ENCODE peak calls at places on chromosomes 4 and X, in ten cellular contexts. One of them, this sample, is unnamed.

GRCh38 chrX:8237718-8238117 is 66.7 kb upstream of the VCX2 start:
- DNase-seq in fibroblast of pulmonary artery: no peak
- DNase-seq in mammary epithelial cell: no peak
- DNase-seq in astrocyte: no peak
- DNase-seq in left ventricle myocardium inferior: no peak
- DNase-seq in IMR-90: no peak
- DNase-seq in heart left ventricle: no peak
- DNase-seq in HFF-Myc: no peak
- DNase-seq in transverse colon: no peak
- DNase-seq in AG04450: no peak
- DNase-seq in this sample: no peak

GRCh38 chr4:38060829-38061431 is 100.7 kb downstream of the PTTG2 start:
- DNase-seq in HFF-Myc: no peak
- DNase-seq in heart left ventricle: no peak
- DNase-seq in IMR-90: peak; percentile 62
- DNase-seq in fibroblast of pulmonary artery: peak; percentile 74
- DNase-seq in mammary epithelial cell: no peak
- DNase-seq in transverse colon: no peak
- DNase-seq in left ventricle myocardium inferior: no peak
- DNase-seq in astrocyte: peak; percentile 53
- DNase-seq in AG04450: no peak
- DNase-seq in this sample: no peak

GRCh38 chr4:9825049-9825448 is 43.6 kb downstream of the DRD5 start:
- DNase-seq in IMR-90: no peak
- DNase-seq in heart left ventricle: no peak
- DNase-seq in astrocyte: no peak
- DNase-seq in mammary epithelial cell: no peak
- DNase-seq in transverse colon: no peak
- DNase-seq in fibroblast of pulmonary artery: no peak
- DNase-seq in left ventricle myocardium inferior: no peak
- DNase-seq in HFF-Myc: no peak
- DNase-seq in AG04450: no peak
- DNase-seq in this sample: no peak

GRCh38 chr4:141642068-141642467 is 5.7 kb downstream of the IL15 start:
- DNase-seq in AG04450: no peak
- DNase-seq in transverse colon: no peak
- DNase-seq in astrocyte: no peak
- DNase-seq in left ventricle myocardium inferior: no peak
- DNase-seq in mammary epithelial cell: no peak
- DNase-seq in heart left ventricle: no peak
- DNase-seq in fibroblast of pulmonary artery: no peak
- DNase-seq in HFF-Myc: no peak
- DNase-seq in IMR-90: no peak
- DNase-seq in this sample: no peak

GRCh38 chr4:37928896-37929537 is 31.2 kb upstream of the PTTG2 start:
- DNase-seq in transverse colon: no peak
- DNase-seq in fibroblast of pulmonary artery: no peak
- DNase-seq in astrocyte: peak; percentile 36
- DNase-seq in HFF-Myc: no peak
- DNase-seq in IMR-90: no peak
- DNase-seq in AG04450: no peak
- DNase-seq in left ventricle myocardium inferior: no peak
- DNase-seq in mammary epithelial cell: no peak
- DNase-seq in heart left ventricle: no peak
- DNase-seq in this sample: no peak

GRCh38 chr4:96913437-96914075 is 1073.7 kb downstream of the PDHA2 start:
- DNase-seq in heart left ventricle: no peak
- DNase-seq in IMR-90: no peak
- DNase-seq in AG04450: no peak
- DNase-seq in mammary epithelial cell: no peak
- DNase-seq in transverse colon: no peak
- DNase-seq in fibroblast of pulmonary artery: peak; percentile 13
- DNase-seq in HFF-Myc: no peak
- DNase-seq in astrocyte: peak; percentile 36
- DNase-seq in left ventricle myocardium inferior: no peak
- DNase-seq in this sample: no peak

GRCh38 chr4:81470456-81471327 is 1.0 kb downstream of the RASGEF1B start:
- DNase-seq in AG04450: no peak
- DNase-seq in transverse colon: peak; percentile 64
- DNase-seq in astrocyte: no peak
- DNase-seq in fibroblast of pulmonary artery: peak; percentile 36
- DNase-seq in IMR-90: no peak
- DNase-seq in left ventricle myocardium inferior: peak; percentile 48
- DNase-seq in mammary epithelial cell: peak; percentile 36
- DNase-seq in heart left ventricle: peak; percentile 70
- DNase-seq in HFF-Myc: no peak
- DNase-seq in this sample: no peak

GRCh38 chr4:26525136-26525535 is 34.9 kb upstream of the CCKAR start:
- DNase-seq in mammary epithelial cell: peak; percentile 25
- DNase-seq in heart left ventricle: no peak
- DNase-seq in fibroblast of pulmonary artery: peak; percentile 17
- DNase-seq in AG04450: peak; percentile 36
- DNase-seq in transverse colon: no peak
- DNase-seq in HFF-Myc: no peak
- DNase-seq in IMR-90: peak; percentile 77
- DNase-seq in astrocyte: peak; percentile 79
- DNase-seq in left ventricle myocardium inferior: no peak
- DNase-seq in this sample: peak; percentile 31

GRCh38 chrX:11296051-11296450 is 2.8 kb downstream of the AMELX start:
- DNase-seq in left ventricle myocardium inferior: no peak
- DNase-seq in fibroblast of pulmonary artery: no peak
- DNase-seq in heart left ventricle: no peak
- DNase-seq in HFF-Myc: no peak
- DNase-seq in IMR-90: no peak
- DNase-seq in astrocyte: no peak
- DNase-seq in mammary epithelial cell: no peak
- DNase-seq in transverse colon: no peak
- DNase-seq in AG04450: no peak
- DNase-seq in this sample: no peak

GRCh38 chr4:627347-627746 is 2.0 kb downstream of the PDE6B start:
- DNase-seq in IMR-90: no peak
- DNase-seq in heart left ventricle: no peak
- DNase-seq in left ventricle myocardium inferior: peak; percentile 2
- DNase-seq in fibroblast of pulmonary artery: no peak
- DNase-seq in astrocyte: no peak
- DNase-seq in transverse colon: no peak
- DNase-seq in mammary epithelial cell: no peak
- DNase-seq in AG04450: no peak
- DNase-seq in HFF-Myc: no peak
- DNase-seq in this sample: no peak

GRCh38 chr4:623914-624626 is 1.3 kb upstream of the PDE6B start:
- DNase-seq in transverse colon: no peak
- DNase-seq in left ventricle myocardium inferior: no peak
- DNase-seq in fibroblast of pulmonary artery: no peak
- DNase-seq in astrocyte: no peak
- DNase-seq in HFF-Myc: no peak
- DNase-seq in IMR-90: no peak
- DNase-seq in AG04450: no peak
- DNase-seq in heart left ventricle: no peak
- DNase-seq in mammary epithelial cell: no peak
- DNase-seq in this sample: no peak

GRCh38 chr4:624705-625590 is at the start of gene PDE6B:
- DNase-seq in mammary epithelial cell: no peak
- DNase-seq in fibroblast of pulmonary artery: no peak
- DNase-seq in left ventricle myocardium inferior: no peak
- DNase-seq in HFF-Myc: no peak
- DNase-seq in astrocyte: no peak
- DNase-seq in IMR-90: no peak
- DNase-seq in transverse colon: no peak
- DNase-seq in heart left ventricle: no peak
- DNase-seq in AG04450: no peak
- DNase-seq in this sample: no peak

GRCh38 chr4:626201-627091 is 1.1 kb downstream of the PDE6B start:
- DNase-seq in IMR-90: no peak
- DNase-seq in fibroblast of pulmonary artery: no peak
- DNase-seq in left ventricle myocardium inferior: peak; percentile 3
- DNase-seq in AG04450: no peak
- DNase-seq in HFF-Myc: no peak
- DNase-seq in transverse colon: no peak
- DNase-seq in heart left ventricle: no peak
- DNase-seq in astrocyte: no peak
- DNase-seq in mammary epithelial cell: no peak
- DNase-seq in this sample: no peak

GRCh38 chr4:625631-626031 is 258 bp downstream of the PDE6B start:
- DNase-seq in AG04450: no peak
- DNase-seq in transverse colon: no peak
- DNase-seq in HFF-Myc: no peak
- DNase-seq in mammary epithelial cell: no peak
- DNase-seq in astrocyte: no peak
- DNase-seq in IMR-90: no peak
- DNase-seq in fibroblast of pulmonary artery: no peak
- DNase-seq in heart left ventricle: no peak
- DNase-seq in left ventricle myocardium inferior: peak; percentile 12
- DNase-seq in this sample: no peak
- H3K4me3 ChIP-seq in AG04450: no peak overlapping the region
- H3K4me3 ChIP-seq in transverse colon: no peak overlapping the region
- H3K4me3 ChIP-seq in HFF-Myc: no peak overlapping the region
- H3K4me3 ChIP-seq in mammary epithelial cell: no peak overlapping the region
- H3K4me3 ChIP-seq in astrocyte: no peak overlapping the region
- H3K4me3 ChIP-seq in IMR-90: no peak overlapping the region
- H3K4me3 ChIP-seq in fibroblast of pulmonary artery: no peak overlapping the region
- H3K4me3 ChIP-seq in heart left ventricle: no peak overlapping the region
- H3K4me3 ChIP-seq in left ventricle myocardium inferior: no peak overlapping the region
- H3K4me3 ChIP-seq in this sample: no peak overlapping the region

GRCh38 chr4:40506066-40506465 is 123.6 kb downstream of the RBM47 start:
- DNase-seq in fibroblast of pulmonary artery: no peak
- DNase-seq in IMR-90: no peak
- DNase-seq in mammary epithelial cell: no peak
- DNase-seq in heart left ventricle: no peak
- DNase-seq in left ventricle myocardium inferior: no peak
- DNase-seq in AG04450: no peak
- DNase-seq in HFF-Myc: no peak
- DNase-seq in transverse colon: no peak
- DNase-seq in astrocyte: no peak
- DNase-seq in this sample: no peak

GRCh38 chr4:40511017-40511614 is 118.5 kb downstream of the RBM47 start:
- DNase-seq in AG04450: no peak
- DNase-seq in astrocyte: no peak
- DNase-seq in heart left ventricle: no peak
- DNase-seq in mammary epithelial cell: no peak
- DNase-seq in HFF-Myc: no peak
- DNase-seq in fibroblast of pulmonary artery: no peak
- DNase-seq in transverse colon: no peak
- DNase-seq in IMR-90: no peak
- DNase-seq in left ventricle myocardium inferior: no peak
- DNase-seq in this sample: no peak

GRCh38 chr4:40506492-40506891 is 123.2 kb downstream of the RBM47 start:
- DNase-seq in HFF-Myc: no peak
- DNase-seq in transverse colon: no peak
- DNase-seq in AG04450: no peak
- DNase-seq in astrocyte: no peak
- DNase-seq in fibroblast of pulmonary artery: no peak
- DNase-seq in IMR-90: no peak
- DNase-seq in mammary epithelial cell: peak; percentile 84
- DNase-seq in heart left ventricle: no peak
- DNase-seq in left ventricle myocardium inferior: no peak
- DNase-seq in this sample: no peak

GRCh38 chr4:40502936-40503335 is 126.7 kb downstream of the RBM47 start:
- DNase-seq in astrocyte: no peak
- DNase-seq in heart left ventricle: no peak
- DNase-seq in left ventricle myocardium inferior: no peak
- DNase-seq in mammary epithelial cell: no peak
- DNase-seq in transverse colon: no peak
- DNase-seq in HFF-Myc: no peak
- DNase-seq in fibroblast of pulmonary artery: no peak
- DNase-seq in AG04450: no peak
- DNase-seq in IMR-90: peak; percentile 9
- DNase-seq in this sample: no peak

DNA sequence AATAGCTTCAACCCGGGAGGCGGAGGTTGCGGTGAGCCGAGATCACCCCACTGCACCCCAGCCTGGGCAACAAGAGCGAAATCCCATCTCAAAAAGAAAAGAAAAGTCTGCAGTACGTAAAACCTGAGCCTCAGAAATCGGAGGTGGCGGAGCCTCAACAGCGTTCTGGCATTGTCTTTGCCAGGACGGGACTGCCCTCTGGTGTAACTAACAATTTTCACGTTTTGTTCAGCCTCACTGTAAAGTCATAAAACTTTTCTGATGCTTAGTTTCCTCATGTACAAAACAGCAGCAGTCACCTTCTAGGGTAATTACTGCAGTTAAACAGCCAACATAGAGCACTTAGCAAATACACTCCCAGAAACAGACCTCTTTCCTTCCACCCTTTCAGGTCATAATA is 121.7 kb downstream of the RBM47 start:
- DNase-seq in HFF-Myc: no peak
- DNase-seq in left ventricle myocardium inferior: no peak
- DNase-seq in heart left ventricle: no peak
- DNase-seq in mammary epithelial cell: no peak
- DNase-seq in IMR-90: no peak
- DNase-seq in astrocyte: no peak
- DNase-seq in transverse colon: peak; percentile 71
- DNase-seq in AG04450: no peak
- DNase-seq in fibroblast of pulmonary artery: no peak
- DNase-seq in this sample: no peak
- TF ChIP-seq CTCF in HFF-Myc: no peak
- TF ChIP-seq CTCF in left ventricle myocardium inferior: no peak
- TF ChIP-seq CTCF in heart left ventricle: no peak
- TF ChIP-seq CTCF in mammary epithelial cell: no peak
- TF ChIP-seq CTCF in IMR-90: no peak
- TF ChIP-seq CTCF in astrocyte: no peak
- TF ChIP-seq CTCF in transverse colon: peak; percentile 63
- TF ChIP-seq CTCF in AG04450: no peak
- TF ChIP-seq CTCF in fibroblast of pulmonary artery: no peak
- TF ChIP-seq CTCF in this sample: no peak

GRCh38 chr4:183448436-183448835 is 4.0 kb downstream of the CDKN2AIP start:
- DNase-seq in fibroblast of pulmonary artery: no peak
- DNase-seq in heart left ventricle: no peak
- DNase-seq in astrocyte: no peak
- DNase-seq in mammary epithelial cell: no peak
- DNase-seq in transverse colon: no peak
- DNase-seq in HFF-Myc: no peak
- DNase-seq in IMR-90: no peak
- DNase-seq in left ventricle myocardium inferior: no peak
- DNase-seq in AG04450: no peak
- DNase-seq in this sample: no peak
- H3K4me3 ChIP-seq in fibroblast of pulmonary artery: no peak overlapping the region
- H3K4me3 ChIP-seq in heart left ventricle: no peak overlapping the region
- H3K4me3 ChIP-seq in astrocyte: peak overlapping the region; percentile 17
- H3K4me3 ChIP-seq in mammary epithelial cell: no peak overlapping the region
- H3K4me3 ChIP-seq in transverse colon: no peak overlapping the region
- H3K4me3 ChIP-seq in HFF-Myc: no peak overlapping the region
- H3K4me3 ChIP-seq in IMR-90: no peak overlapping the region
- H3K4me3 ChIP-seq in left ventricle myocardium inferior: no peak overlapping the region
- H3K4me3 ChIP-seq in AG04450: no peak overlapping the region
- H3K4me3 ChIP-seq in this sample: no peak overlapping the region

DNA sequence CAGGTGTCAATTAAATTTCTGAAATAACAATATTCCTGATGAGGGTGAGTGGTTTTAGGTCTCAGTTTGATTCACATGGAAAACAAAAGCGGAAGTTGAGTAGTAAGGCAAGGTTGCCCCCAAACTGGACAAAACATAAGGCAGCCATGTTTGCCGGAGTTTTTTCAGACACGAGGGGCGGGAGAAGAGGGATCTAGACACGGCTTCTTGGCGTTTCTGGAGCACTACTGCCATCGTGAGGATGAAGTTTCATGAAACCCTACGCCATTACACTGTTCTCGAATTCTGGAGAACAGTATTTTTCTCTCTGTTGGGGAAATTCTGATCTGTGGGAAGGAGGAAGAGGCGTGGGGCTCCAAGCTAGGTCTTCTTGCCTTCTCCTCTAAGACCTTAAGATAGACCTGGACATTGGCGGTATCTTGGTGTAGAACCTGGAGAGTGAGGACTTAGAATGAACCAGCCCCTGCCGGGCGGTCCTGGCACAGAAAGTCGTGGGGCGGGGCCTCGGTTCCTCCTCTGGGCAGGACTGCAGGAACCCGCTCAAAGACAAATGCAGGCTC is 160.3 kb downstream of the OR13H1 start:
- DNase-seq in heart left ventricle: no peak
- DNase-seq in transverse colon: peak; percentile 93
- DNase-seq in IMR-90: peak; percentile 85
- DNase-seq in left ventricle myocardium inferior: no peak
- DNase-seq in AG04450: no peak
- DNase-seq in astrocyte: peak; percentile 51
- DNase-seq in mammary epithelial cell: peak; percentile 69
- DNase-seq in HFF-Myc: no peak
- DNase-seq in fibroblast of pulmonary artery: no peak
- DNase-seq in this sample: no peak
- TF ChIP-seq CTCF in heart left ventricle: peak; percentile 29
- TF ChIP-seq CTCF in transverse colon: no peak
- TF ChIP-seq CTCF in IMR-90: peak; percentile 69
- TF ChIP-seq CTCF in left ventricle myocardium inferior: no peak
- TF ChIP-seq CTCF in AG04450: no peak
- TF ChIP-seq CTCF in astrocyte: no peak
- TF ChIP-seq CTCF in mammary epithelial cell: peak; percentile 45
- TF ChIP-seq CTCF in HFF-Myc: no peak
- TF ChIP-seq CTCF in fibroblast of pulmonary artery: no peak
- TF ChIP-seq CTCF in this sample: no peak

This sample was measured in AG04449.